ENCODE peak calls at places on chromosomes 5 and 9, in seven cellular contexts. One of them, this sample, is unnamed.

GRCh38 chr5:84725946-84726570 is 341.4 kb upstream of the EDIL3 start:
- DNase-seq in astrocyte of the spinal cord: no peak
- DNase-seq in choroid plexus epithelial cell: no peak
- DNase-seq in HCT116: no peak
- DNase-seq in left lung: no peak
- DNase-seq in lower leg skin: no peak
- DNase-seq in epithelial cell of proximal tubule: no peak
- DNase-seq in this sample: no peak

GRCh38 chr9:82410306-82410705 is 421.7 kb downstream of the SPATA31D1 start:
- DNase-seq in astrocyte of the spinal cord: peak
- DNase-seq in choroid plexus epithelial cell: peak
- DNase-seq in HCT116: no peak
- DNase-seq in left lung: no peak
- DNase-seq in lower leg skin: no peak
- DNase-seq in epithelial cell of proximal tubule: peak
- DNase-seq in this sample: peak

GRCh38 chr9:122058051-122058450 is 35.1 kb downstream of the TTLL11 start:
- DNase-seq in astrocyte of the spinal cord: no peak
- DNase-seq in choroid plexus epithelial cell: no peak
- DNase-seq in HCT116: no peak
- DNase-seq in left lung: no peak
- DNase-seq in lower leg skin: no peak
- DNase-seq in epithelial cell of proximal tubule: no peak
- DNase-seq in this sample: no peak

GRCh38 chr9:101574773-101575333 is 19.9 kb downstream of the PPP3R2 start:
- DNase-seq in astrocyte of the spinal cord: no peak
- DNase-seq in choroid plexus epithelial cell: no peak
- DNase-seq in HCT116: no peak
- DNase-seq in left lung: no peak
- DNase-seq in lower leg skin: no peak
- DNase-seq in epithelial cell of proximal tubule: no peak
- DNase-seq in this sample: no peak

GRCh38 chr9:98009437-98009836 is 26.3 kb downstream of the ANP32B start:
- DNase-seq in astrocyte of the spinal cord: no peak
- DNase-seq in choroid plexus epithelial cell: no peak
- DNase-seq in HCT116: no peak
- DNase-seq in left lung: no peak
- DNase-seq in lower leg skin: no peak
- DNase-seq in epithelial cell of proximal tubule: no peak
- DNase-seq in this sample: no peak

GRCh38 chr5:5494489-5495402 is 72.3 kb downstream of the ICE1 start:
- DNase-seq in astrocyte of the spinal cord: peak
- DNase-seq in choroid plexus epithelial cell: peak
- DNase-seq in HCT116: peak
- DNase-seq in left lung: peak
- DNase-seq in lower leg skin: peak
- DNase-seq in epithelial cell of proximal tubule: no peak
- DNase-seq in this sample: peak

GRCh38 chr5:59341760-59342159 is 551.8 kb downstream of the PDE4D start:
- DNase-seq in astrocyte of the spinal cord: no peak
- DNase-seq in choroid plexus epithelial cell: no peak
- DNase-seq in HCT116: no peak
- DNase-seq in left lung: no peak
- DNase-seq in lower leg skin: no peak
- DNase-seq in epithelial cell of proximal tubule: no peak
- DNase-seq in this sample: no peak

GRCh38 chr5:139183502-139183901 is 14.7 kb downstream of the SIL1 start:
- DNase-seq in astrocyte of the spinal cord: no peak
- DNase-seq in choroid plexus epithelial cell: no peak
- DNase-seq in HCT116: no peak
- DNase-seq in left lung: no peak
- DNase-seq in lower leg skin: no peak
- DNase-seq in epithelial cell of proximal tubule: no peak
- DNase-seq in this sample: no peak

GRCh38 chr5:73338201-73339126 is 110.1 kb downstream of the FOXD1 start:
- DNase-seq in astrocyte of the spinal cord: peak
- DNase-seq in choroid plexus epithelial cell: peak
- DNase-seq in HCT116: no peak
- DNase-seq in left lung: no peak
- DNase-seq in lower leg skin: no peak
- DNase-seq in epithelial cell of proximal tubule: no peak
- DNase-seq in this sample: no peak

GRCh38 chr9:6632516-6633328 is 12.8 kb downstream of the GLDC start:
- DNase-seq in astrocyte of the spinal cord: no peak
- DNase-seq in choroid plexus epithelial cell: no peak
- DNase-seq in HCT116: no peak
- DNase-seq in left lung: no peak
- DNase-seq in lower leg skin: no peak
- DNase-seq in epithelial cell of proximal tubule: no peak
- DNase-seq in this sample: peak

GRCh38 chr5:149829954-149830353 is 99.8 kb downstream of the PPARGC1B start:
- DNase-seq in astrocyte of the spinal cord: no peak
- DNase-seq in choroid plexus epithelial cell: no peak
- DNase-seq in HCT116: no peak
- DNase-seq in left lung: no peak
- DNase-seq in lower leg skin: no peak
- DNase-seq in epithelial cell of proximal tubule: no peak
- DNase-seq in this sample: no peak

GRCh38 chr5:42583322-42583721 is 160.1 kb downstream of the GHR start:
- DNase-seq in astrocyte of the spinal cord: peak
- DNase-seq in choroid plexus epithelial cell: peak
- DNase-seq in HCT116: peak
- DNase-seq in left lung: no peak
- DNase-seq in lower leg skin: peak
- DNase-seq in epithelial cell of proximal tubule: peak
- DNase-seq in this sample: peak

GRCh38 chr5:176956756-176957155 is 49.8 kb downstream of the UIMC1 start:
- DNase-seq in astrocyte of the spinal cord: no peak
- DNase-seq in choroid plexus epithelial cell: no peak
- DNase-seq in HCT116: no peak
- DNase-seq in left lung: no peak
- DNase-seq in lower leg skin: no peak
- DNase-seq in epithelial cell of proximal tubule: no peak
- DNase-seq in this sample: no peak

GRCh38 chr5:174187001-174187400 is 141.5 kb downstream of the NSG2 start:
- DNase-seq in astrocyte of the spinal cord: no peak
- DNase-seq in choroid plexus epithelial cell: no peak
- DNase-seq in HCT116: no peak
- DNase-seq in left lung: no peak
- DNase-seq in lower leg skin: no peak
- DNase-seq in epithelial cell of proximal tubule: no peak
- DNase-seq in this sample: no peak

GRCh38 chr5:134289509-134290113 is 63.7 kb upstream of the PPP2CA start:
- DNase-seq in astrocyte of the spinal cord: peak
- DNase-seq in choroid plexus epithelial cell: peak
- DNase-seq in HCT116: peak
- DNase-seq in left lung: no peak
- DNase-seq in lower leg skin: peak
- DNase-seq in epithelial cell of proximal tubule: no peak
- DNase-seq in this sample: peak

GRCh38 chr9:131395027-131395744 is 1.3 kb downstream of the PRRC2B start:
- DNase-seq in astrocyte of the spinal cord: peak
- DNase-seq in choroid plexus epithelial cell: peak
- DNase-seq in HCT116: no peak
- DNase-seq in left lung: peak
- DNase-seq in lower leg skin: peak
- DNase-seq in epithelial cell of proximal tubule: no peak
- DNase-seq in this sample: peak

GRCh38 chr9:128190516-128191405 is 611 bp downstream of the CIZ1 start:
- DNase-seq in astrocyte of the spinal cord: no peak
- DNase-seq in choroid plexus epithelial cell: no peak
- DNase-seq in HCT116: no peak
- DNase-seq in left lung: no peak
- DNase-seq in lower leg skin: no peak
- DNase-seq in epithelial cell of proximal tubule: no peak
- DNase-seq in this sample: no peak

GRCh38 chr5:74336286-74336685 is 304.2 kb downstream of the ENC1 start:
- DNase-seq in astrocyte of the spinal cord: no peak
- DNase-seq in choroid plexus epithelial cell: no peak
- DNase-seq in HCT116: no peak
- DNase-seq in left lung: no peak
- DNase-seq in lower leg skin: no peak
- DNase-seq in epithelial cell of proximal tubule: no peak
- DNase-seq in this sample: no peak

GRCh38 chr5:111772456-111772855 is 15.5 kb upstream of the NREP start:
- DNase-seq in astrocyte of the spinal cord: no peak
- DNase-seq in choroid plexus epithelial cell: no peak
- DNase-seq in HCT116: no peak
- DNase-seq in left lung: no peak
- DNase-seq in lower leg skin: no peak
- DNase-seq in epithelial cell of proximal tubule: no peak
- DNase-seq in this sample: no peak

GRCh38 chr9:88880194-88880593 is 111.1 kb upstream of the S1PR3 start:
- DNase-seq in astrocyte of the spinal cord: no peak
- DNase-seq in choroid plexus epithelial cell: no peak
- DNase-seq in HCT116: no peak
- DNase-seq in left lung: no peak
- DNase-seq in lower leg skin: no peak
- DNase-seq in epithelial cell of proximal tubule: no peak
- DNase-seq in this sample: no peak

GRCh38 chr9:6566409-6567139 is 79.0 kb downstream of the GLDC start:
- DNase-seq in astrocyte of the spinal cord: peak
- DNase-seq in choroid plexus epithelial cell: peak
- DNase-seq in HCT116: peak
- DNase-seq in left lung: peak
- DNase-seq in lower leg skin: no peak
- DNase-seq in epithelial cell of proximal tubule: peak
- DNase-seq in this sample: no peak

GRCh38 chr5:120919017-120919416 is 454.9 kb downstream of the PRR16 start:
- DNase-seq in astrocyte of the spinal cord: no peak
- DNase-seq in choroid plexus epithelial cell: peak
- DNase-seq in HCT116: no peak
- DNase-seq in left lung: no peak
- DNase-seq in lower leg skin: no peak
- DNase-seq in epithelial cell of proximal tubule: peak
- DNase-seq in this sample: no peak

GRCh38 chr5:126354857-126355731 is 68.1 kb upstream of the GRAMD2B start:
- DNase-seq in astrocyte of the spinal cord: no peak
- DNase-seq in choroid plexus epithelial cell: peak
- DNase-seq in HCT116: no peak
- DNase-seq in left lung: no peak
- DNase-seq in lower leg skin: no peak
- DNase-seq in epithelial cell of proximal tubule: no peak
- DNase-seq in this sample: no peak

GRCh38 chr5:132825165-132825823 is 5.2 kb downstream of the SHROOM1 start:
- DNase-seq in astrocyte of the spinal cord: no peak
- DNase-seq in choroid plexus epithelial cell: no peak
- DNase-seq in HCT116: no peak
- DNase-seq in left lung: no peak
- DNase-seq in lower leg skin: no peak
- DNase-seq in epithelial cell of proximal tubule: no peak
- DNase-seq in this sample: peak

GRCh38 chr5:56039985-56040384 is 45.2 kb upstream of the IL6ST start:
- DNase-seq in astrocyte of the spinal cord: no peak
- DNase-seq in choroid plexus epithelial cell: peak
- DNase-seq in HCT116: no peak
- DNase-seq in left lung: no peak
- DNase-seq in lower leg skin: no peak
- DNase-seq in epithelial cell of proximal tubule: no peak
- DNase-seq in this sample: no peak

GRCh38 chr9:89923961-89924504 is 319.2 kb downstream of the GADD45G start:
- DNase-seq in astrocyte of the spinal cord: peak
- DNase-seq in choroid plexus epithelial cell: peak
- DNase-seq in HCT116: no peak
- DNase-seq in left lung: no peak
- DNase-seq in lower leg skin: no peak
- DNase-seq in epithelial cell of proximal tubule: no peak
- DNase-seq in this sample: no peak
- TF ChIP-seq CTCF in astrocyte of the spinal cord: peak
- TF ChIP-seq CTCF in choroid plexus epithelial cell: peak
- TF ChIP-seq CTCF in HCT116: no peak
- TF ChIP-seq CTCF in left lung: no peak
- TF ChIP-seq CTCF in lower leg skin: no peak
- TF ChIP-seq CTCF in epithelial cell of proximal tubule: peak
- TF ChIP-seq CTCF in this sample: no peak

GRCh38 chr5:6501701-6502100 is 53.0 kb downstream of the UBE2QL1 start:
- DNase-seq in astrocyte of the spinal cord: no peak
- DNase-seq in choroid plexus epithelial cell: no peak
- DNase-seq in HCT116: no peak
- DNase-seq in left lung: no peak
- DNase-seq in lower leg skin: no peak
- DNase-seq in epithelial cell of proximal tubule: no peak
- DNase-seq in this sample: no peak
- TF ChIP-seq CTCF in astrocyte of the spinal cord: no peak
- TF ChIP-seq CTCF in choroid plexus epithelial cell: no peak
- TF ChIP-seq CTCF in HCT116: no peak
- TF ChIP-seq CTCF in left lung: no peak
- TF ChIP-seq CTCF in lower leg skin: no peak
- TF ChIP-seq CTCF in epithelial cell of proximal tubule: no peak
- TF ChIP-seq CTCF in this sample: peak

GRCh38 chr9:27387722-27388121 is 90.8 kb upstream of the EQTN start:
- DNase-seq in astrocyte of the spinal cord: no peak
- DNase-seq in choroid plexus epithelial cell: no peak
- DNase-seq in HCT116: no peak
- DNase-seq in left lung: no peak
- DNase-seq in lower leg skin: no peak
- DNase-seq in epithelial cell of proximal tubule: no peak
- DNase-seq in this sample: no peak
- TF ChIP-seq CTCF in astrocyte of the spinal cord: no peak
- TF ChIP-seq CTCF in choroid plexus epithelial cell: no peak
- TF ChIP-seq CTCF in HCT116: no peak
- TF ChIP-seq CTCF in left lung: no peak
- TF ChIP-seq CTCF in lower leg skin: no peak
- TF ChIP-seq CTCF in epithelial cell of proximal tubule: no peak
- TF ChIP-seq CTCF in this sample: no peak

GRCh38 chr5:34608368-34608767 is 47.8 kb upstream of the RAI14 start:
- DNase-seq in astrocyte of the spinal cord: no peak
- DNase-seq in choroid plexus epithelial cell: no peak
- DNase-seq in HCT116: no peak
- DNase-seq in left lung: no peak
- DNase-seq in lower leg skin: no peak
- DNase-seq in epithelial cell of proximal tubule: no peak
- DNase-seq in this sample: no peak
- TF ChIP-seq CTCF in astrocyte of the spinal cord: no peak
- TF ChIP-seq CTCF in choroid plexus epithelial cell: no peak
- TF ChIP-seq CTCF in HCT116: no peak
- TF ChIP-seq CTCF in left lung: no peak
- TF ChIP-seq CTCF in lower leg skin: no peak
- TF ChIP-seq CTCF in epithelial cell of proximal tubule: peak
- TF ChIP-seq CTCF in this sample: no peak